ENCODE peak calls at places on chromosomes 6 and 20, in six cellular contexts. T is psoas muscle, O is stomach, G is colonic mucosa, N is tibial artery, V is esophagus squamous epithelium. Q is an unnamed sample.

GRCh38 chr6:39681566-39682250 is 43.5 kb downstream of the KIF6 start:
- DNase-seq in N (no peak), O (no peak), T (no peak), G (no peak), V (no peak), Q (no peak)

GRCh38 chr6:168042426-168043192 is 36.4 kb downstream of the FRMD1 start:
- DNase-seq in T (no peak), O (no peak), V (no peak), G (no peak), N (no peak), Q (no peak)

GRCh38 chr6:3966426-3966825 is 112.5 kb downstream of the FAM217A start:
- DNase-seq in G (no peak), V (no peak), O (no peak), T (no peak), N (no peak), Q (no peak)

GRCh38 chr6:151675746-151676459 is 131.6 kb upstream of the ESR1 start:
- DNase-seq in N (no peak), O (peak; percentile 72), V (no peak), G (peak; percentile 39), T (no peak), Q (no peak)

GRCh38 chr20:46010491-46011405 is 2.0 kb downstream of the MMP9 start:
- DNase-seq in N (no peak), G (no peak), O (no peak), T (no peak), V (no peak), Q (no peak)

GRCh38 chr6:146650799-146651481 is 52.2 kb downstream of the ADGB start:
- DNase-seq in T (no peak), V (no peak), G (no peak), N (no peak), O (no peak), Q (no peak)

GRCh38 chr6:133890941-133891813 is 2.3 kb downstream of the TCF21 start:
- DNase-seq in T (peak; percentile 34), V (no peak), O (peak; percentile 29), N (no peak), G (peak; percentile 25), Q (no peak)

GRCh38 chr6:89242574-89243330 is 25.6 kb upstream of the GABRR1 start:
- DNase-seq in O (no peak), V (no peak), G (no peak), T (no peak), N (no peak), Q (no peak)

GRCh38 chr20:14178952-14179351 is 158.5 kb downstream of the FLRT3 start:
- DNase-seq in G (no peak), V (no peak), N (no peak), T (no peak), O (no peak), Q (no peak)

GRCh38 chr20:60976913-60977312 is 275.1 kb upstream of the CDH4 start:
- DNase-seq in V (no peak), O (no peak), N (no peak), T (no peak), G (no peak), Q (no peak)

GRCh38 chr6:136524936-136525413 is 25.2 kb downstream of the MAP7 start:
- DNase-seq in V (no peak), G (no peak), N (no peak), T (no peak), O (no peak), Q (no peak)

GRCh38 chr20:40810336-40810735 is 121.3 kb upstream of the MAFB start:
- DNase-seq in O (no peak), V (no peak), N (no peak), T (no peak), G (no peak), Q (no peak)

GRCh38 chr20:47558699-47559098 is 57.0 kb downstream of the NCOA3 start:
- DNase-seq in N (no peak), T (no peak), O (no peak), V (no peak), G (no peak), Q (no peak)

GRCh38 chr20:47558295-47558694 is 56.6 kb downstream of the NCOA3 start:
- DNase-seq in V (no peak), G (no peak), N (no peak), T (no peak), O (no peak), Q (no peak)

GRCh38 chr20:47557791-47558190 is 56.1 kb downstream of the NCOA3 start:
- DNase-seq in N (no peak), O (no peak), V (no peak), T (no peak), G (no peak), Q (no peak)

GRCh38 chr20:47559141-47559540 is 57.5 kb downstream of the NCOA3 start:
- DNase-seq in G (no peak), N (no peak), O (no peak), V (no peak), T (no peak), Q (no peak)

DNA sequence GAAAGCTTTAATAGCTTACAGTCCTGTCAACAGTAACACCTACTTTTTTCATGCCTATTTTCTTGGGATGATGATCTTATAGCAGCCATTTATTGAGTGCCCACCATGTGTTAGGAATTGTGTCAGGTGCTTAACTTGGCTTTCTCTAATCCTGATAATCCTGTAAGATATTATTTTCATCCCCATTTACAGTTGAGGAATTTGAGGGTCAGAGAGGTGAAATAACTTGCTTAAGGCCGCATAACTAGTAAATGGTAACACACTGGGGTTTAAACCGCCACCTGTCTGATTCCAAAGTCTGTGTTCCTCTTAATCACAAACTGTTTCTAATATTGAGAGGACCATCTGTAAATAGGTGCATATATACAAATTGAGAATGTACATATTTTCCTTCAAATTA is 55.5 kb downstream of the NCOA3 start:
- DNase-seq in V (no peak), N (no peak), G (no peak), O (no peak), T (no peak), Q (no peak)
- H3K4me1 ChIP-seq in V (peaks cover 29% of the 10 kb centered on the region), N (peaks cover 31% of the 10 kb centered on the region), G (no peaks in the 10 kb centered on the region), O (peaks cover 13% of the 10 kb centered on the region), T (peaks cover 44% of the 10 kb centered on the region), Q (peaks cover 28% of the 10 kb centered on the region)

GRCh38 chr20:17857639-17858449 is 110.8 kb downstream of the SNX5 start:
- DNase-seq in V (no peak), O (no peak), T (no peak), N (no peak), G (no peak), Q (no peak)

GRCh38 chr20:17858450-17859001 is 110.1 kb downstream of the SNX5 start:
- DNase-seq in T (no peak), O (no peak), N (no peak), G (no peak), V (no peak), Q (no peak)

GRCh38 chr20:17856837-17857605 is 111.6 kb downstream of the SNX5 start:
- DNase-seq in G (no peak), O (no peak), T (no peak), V (no peak), N (no peak), Q (no peak)

GRCh38 chr20:17854307-17854903 is 114.2 kb downstream of the SNX5 start:
- DNase-seq in G (peak; percentile 84), V (no peak), O (peak; percentile 79), T (no peak), N (no peak), Q (no peak)

GRCh38 chr20:17856024-17856564 is 112.5 kb downstream of the SNX5 start:
- DNase-seq in V (no peak), T (no peak), O (peak; percentile 44), N (no peak), G (peak; percentile 91), Q (no peak)
- H3K4me1 ChIP-seq in V (no peaks in the 10 kb centered on the region), T (peaks cover 11% of the 10 kb centered on the region), O (peaks cover 13% of the 10 kb centered on the region), N (peaks cover 5% of the 10 kb centered on the region), G (peaks cover 4% of the 10 kb centered on the region), Q (no peaks in the 10 kb centered on the region)

GRCh38 chr20:25623225-25623735 is 534 bp downstream of the NANP start:
- DNase-seq in N (peak; percentile 72), G (peak; percentile 54), V (no peak), T (peak; percentile 43), O (peak; percentile 39), Q (no peak)
- H3K4me1 ChIP-seq in N (peaks cover 10% of the 10 kb centered on the region), G (no peaks in the 10 kb centered on the region), V (peaks cover 11% of the 10 kb centered on the region), T (peaks cover 10% of the 10 kb centered on the region), O (peaks cover 12% of the 10 kb centered on the region), Q (peaks cover 9% of the 10 kb centered on the region)

GRCh38 chr6:17883665-17884500 is 103.6 kb downstream of the KIF13A start:
- DNase-seq in G (no peak), N (no peak), T (no peak), O (no peak), V (no peak), Q (no peak)
- H3K4me1 ChIP-seq in G (no peaks in the 10 kb centered on the region), N (peaks cover 13% of the 10 kb centered on the region), T (peaks cover 60% of the 10 kb centered on the region), O (peaks cover 23% of the 10 kb centered on the region), V (peaks cover 3% of the 10 kb centered on the region), Q (peaks cover 37% of the 10 kb centered on the region)

Q was measured in vagina.